ENCODE peak calls at places on chromosomes 13 and 19, in four cellular contexts. F is Karpas-422, Z is fibroblast of lung, A is OCI-LY7. I is an unnamed sample.
A peak's percentile ranks its signal among the peaks of the same experiment; 100 is the strongest.

GRCh38 chr13:69092615-69093322 is 1014.9 kb upstream of the ATXN8OS start:
- DNase-seq in F (no peak), Z (no peak), A (no peak), I (no peak)

GRCh38 chr13:114259974-114260373 is 21.4 kb upstream of the UPF3A start:
- DNase-seq in F (no peak), Z (no peak), A (peak; percentile 61), I (no peak)

GRCh38 chr19:18000981-18001836 is 6.8 kb upstream of the ARRDC2 start:
- DNase-seq in F (peak; percentile 95), Z (peak; percentile 80), A (peak; percentile 89), I (peak; percentile 88)

GRCh38 chr13:111484129-111484925 is 163.9 kb downstream of the TEX29 start:
- DNase-seq in F (no peak), Z (no peak), A (no peak), I (no peak)

GRCh38 chr13:95660981-95661581 is 15.9 kb upstream of the DNAJC3 start:
- DNase-seq in F (peak; percentile 84), Z (peak; percentile 31), A (peak; percentile 36), I (no peak)

GRCh38 chr13:73061478-73062275 is 2.9 kb downstream of the KLF5 start:
- DNase-seq in F (no peak), Z (no peak), A (no peak), I (peak; percentile 70)

GRCh38 chr13:86563308-86563707 is 764.1 kb upstream of the SLITRK6 start:
- DNase-seq in F (no peak), Z (peak; percentile 93), A (no peak), I (no peak)

GRCh38 chr19:33440682-33441081 is 67.2 kb downstream of the CEBPG start:
- DNase-seq in F (no peak), Z (no peak), A (no peak), I (no peak)

GRCh38 chr19:1859319-1859718 is 4.1 kb downstream of the KLF16 start:
- DNase-seq in F (no peak), Z (no peak), A (no peak), I (no peak)

GRCh38 chr13:29956771-29957170 is 106.4 kb upstream of the UBL3 start:
- DNase-seq in F (no peak), Z (no peak), A (no peak), I (no peak)

DNA sequence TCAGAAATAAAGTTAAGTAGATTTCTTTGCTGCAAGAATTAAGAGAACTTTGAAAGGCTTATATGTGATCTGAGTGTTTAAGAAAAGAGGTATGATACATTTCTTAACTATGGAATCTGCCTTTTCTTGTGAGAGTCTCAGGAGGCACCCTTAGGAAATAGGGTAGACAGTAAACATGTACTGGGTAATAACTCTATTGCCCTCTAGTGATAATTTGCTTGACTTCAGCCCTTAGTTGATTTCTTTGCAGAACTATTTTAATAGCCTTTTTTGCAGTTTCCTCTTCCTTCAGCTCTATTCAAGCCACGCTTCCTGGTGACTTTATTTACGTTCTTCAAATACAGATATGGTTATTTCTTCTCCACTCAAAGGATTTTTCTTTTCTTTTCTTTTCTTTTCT is 37.0 kb upstream of the CCNA1 start:
- DNase-seq in F (peak; percentile 71), Z (peak; percentile 68), A (no peak), I (no peak)
- H3K79me2 ChIP-seq in F (no peaks in the 10 kb centered on the region), Z (no peaks in the 10 kb centered on the region), A (no peaks in the 10 kb centered on the region), I (no peaks in the 10 kb centered on the region)

GRCh38 chr13:43368003-43368402 is 344.6 kb downstream of the DNAJC15 start:
- DNase-seq in F (no peak), Z (peak; percentile 30), A (no peak), I (peak; percentile 40)
- H3K4me3 ChIP-seq in F (peak overlapping the region; percentile 21), Z (peak overlapping the region; percentile 14), A (no peak overlapping the region), I (peak overlapping the region; percentile 40)

GRCh38 chr13:102606537-102607309 is 9.9 kb downstream of the TPP2 start:
- DNase-seq in F (no peak), Z (no peak), A (no peak), I (no peak)

GRCh38 chr13:102609696-102610095 is 12.9 kb downstream of the TPP2 start:
- DNase-seq in F (no peak), Z (no peak), A (no peak), I (no peak)

GRCh38 chr13:102610296-102610895 is 13.6 kb downstream of the TPP2 start:
- DNase-seq in F (no peak), Z (no peak), A (no peak), I (no peak)

GRCh38 chr13:102608944-102609343 is 12.2 kb downstream of the TPP2 start:
- DNase-seq in F (no peak), Z (no peak), A (no peak), I (no peak)
- H3K79me2 ChIP-seq in F (peaks cover 98% of the 10 kb centered on the region), Z (peaks cover 43% of the 10 kb centered on the region), A (peaks cover 33% of the 10 kb centered on the region), I (peaks cover 40% of the 10 kb centered on the region)

DNA sequence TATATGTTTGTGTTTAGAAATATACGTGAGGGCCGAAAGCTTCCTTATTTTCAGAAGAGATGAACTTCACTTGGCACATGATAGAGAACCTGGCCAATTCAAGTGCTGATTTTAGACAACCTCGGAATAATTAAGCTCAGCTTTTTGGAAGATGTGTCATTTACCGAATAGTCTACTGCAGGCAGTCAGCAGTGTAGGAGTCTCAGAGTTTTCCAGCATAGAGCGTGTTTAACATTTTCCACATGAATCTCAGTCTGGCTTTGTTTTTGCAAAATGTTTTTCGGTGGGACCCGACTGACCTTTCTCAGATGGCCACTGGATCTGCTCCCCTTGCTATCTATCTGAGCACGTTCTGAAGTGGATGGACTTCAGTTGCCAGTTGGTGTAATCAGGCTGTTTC is 4.7 kb downstream of the RNASEH2B start:
- DNase-seq in F (no peak), Z (peak; percentile 45), A (no peak), I (no peak)
- H3K4me3 ChIP-seq in F (peak overlapping the region; percentile 11), Z (no peak overlapping the region), A (peak overlapping the region; percentile 39), I (no peak overlapping the region)

DNA sequence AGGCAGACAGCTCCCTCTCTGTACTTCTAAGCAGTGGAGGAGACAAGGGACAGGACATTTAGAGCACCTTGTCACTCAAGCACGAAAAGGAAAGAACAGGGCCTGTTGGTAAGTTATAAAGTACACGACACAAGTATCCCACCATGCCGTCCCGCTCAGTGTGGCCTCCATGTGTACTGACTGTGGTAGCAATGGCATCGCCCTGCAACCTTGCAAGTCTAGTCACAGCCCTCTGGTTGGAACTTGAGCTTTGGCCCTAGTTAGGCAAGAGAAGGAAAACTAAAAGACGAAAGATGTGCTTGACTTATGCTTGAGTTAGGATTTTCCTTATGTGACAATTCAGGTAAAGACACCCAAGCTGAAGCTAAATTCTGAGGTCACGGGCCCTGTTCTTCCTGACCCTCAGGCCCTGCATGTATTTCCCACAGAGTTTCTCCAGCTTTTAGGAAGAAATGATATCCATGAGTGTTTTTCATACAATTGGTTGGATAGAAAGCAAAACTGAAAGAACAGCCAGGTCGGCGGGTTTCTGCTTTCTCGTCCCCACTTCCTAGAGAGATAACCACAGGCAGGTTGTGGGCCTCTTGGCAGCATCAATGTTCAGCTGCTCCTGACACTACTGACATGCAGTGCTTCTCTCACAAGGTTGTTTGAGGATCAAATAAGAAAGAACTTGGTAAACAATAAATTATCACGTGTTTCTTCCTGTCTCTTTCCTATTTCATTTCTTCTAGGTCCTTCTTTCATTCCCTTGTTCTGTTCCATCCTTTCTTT is 216.3 kb downstream of the IRS2 start:
- DNase-seq in F (no peak), Z (no peak), A (no peak), I (no peak)
- H3K79me2 ChIP-seq in F (no peaks in the 10 kb centered on the region), Z (no peaks in the 10 kb centered on the region), A (no peaks in the 10 kb centered on the region), I (no peaks in the 10 kb centered on the region)